ENCODE peak calls at places on chromosomes 11 and 22, in four cellular contexts. S is PC-3, A is fibroblast of villous mesenchyme, X is left ventricle myocardium inferior. L is an unnamed sample.

GRCh38 chr11:45180888-45181594 is 34.6 kb downstream of the PRDM11 start:
- DNase-seq in S (peak; percentile 52), A (peak; percentile 37), X (peak; percentile 64), L (no peak)

GRCh38 chr22:37631448-37632173 is 7.9 kb upstream of the SH3BP1 start:
- DNase-seq in S (no peak), A (no peak), X (no peak), L (no peak)

GRCh38 chr11:113106507-113106906 is 145.3 kb downstream of the NCAM1 start:
- DNase-seq in S (no peak), A (peak; percentile 82), X (no peak), L (peak; percentile 18)

GRCh38 chr11:12457030-12457600 is 79.7 kb downstream of the PARVA start:
- DNase-seq in S (no peak), A (no peak), X (no peak), L (no peak)

GRCh38 chr11:31141804-31142203 is 227.7 kb downstream of the DCDC1 start:
- DNase-seq in S (no peak), A (no peak), X (no peak), L (no peak)

GRCh38 chr22:47100019-47100418 is 337.6 kb downstream of the TBC1D22A start:
- DNase-seq in S (no peak), A (no peak), X (no peak), L (no peak)

GRCh38 chr11:48012051-48012391 is 31.7 kb downstream of the PTPRJ start:
- DNase-seq in S (no peak), A (no peak), X (no peak), L (no peak)

GRCh38 chr11:94046796-94047195 is 25.6 kb downstream of the HEPHL1 start:
- DNase-seq in S (peak; percentile 61), A (no peak), X (no peak), L (no peak)

GRCh38 chr11:1882265-1883238 is 9.1 kb downstream of the PRR33 start:
- DNase-seq in S (peak; percentile 77), A (peak; percentile 76), X (peak; percentile 88), L (no peak)

GRCh38 chr11:2687782-2688191 is 12.0 kb downstream of the KCNQ1OT1 start:
- DNase-seq in S (no peak), A (no peak), X (no peak), L (no peak)

GRCh38 chr11:117045196-117045595 is 53.0 kb downstream of the SIK3 start:
- DNase-seq in S (peak; percentile 49), A (peak; percentile 70), X (no peak), L (peak; percentile 48)

GRCh38 chr22:27416553-27417427 is 384.8 kb downstream of the MN1 start:
- DNase-seq in S (peak; percentile 60), A (peak; percentile 39), X (no peak), L (peak; percentile 50)

GRCh38 chr11:120194166-120194565 is 16.7 kb upstream of the OAF start:
- DNase-seq in S (no peak), A (no peak), X (no peak), L (no peak)

GRCh38 chr22:22710719-22711531 is 66.5 kb downstream of the GGTLC2 start:
- DNase-seq in S (peak; percentile 71), A (peak; percentile 44), X (peak; percentile 35), L (no peak)

GRCh38 chr22:22711532-22711913 is 67.1 kb downstream of the GGTLC2 start:
- DNase-seq in S (no peak), A (no peak), X (no peak), L (no peak)

GRCh38 chr22:22712666-22713365 is 68.4 kb downstream of the GGTLC2 start:
- DNase-seq in S (no peak), A (no peak), X (no peak), L (no peak)

GRCh38 chr22:22712092-22712658 is 67.8 kb downstream of the GGTLC2 start:
- DNase-seq in S (no peak), A (no peak), X (no peak), L (no peak)

GRCh38 chr22:22709719-22710445 is 65.5 kb downstream of the GGTLC2 start:
- DNase-seq in S (peak; percentile 18), A (no peak), X (no peak), L (no peak)
- TF ChIP-seq CTCF in S (peak; percentile 47), A (peak; percentile 37), X (no peak), L (peak; percentile 31)

GRCh38 chr11:121366038-121366437 is 73.5 kb downstream of the SC5D start:
- DNase-seq in S (no peak), A (no peak), X (no peak), L (no peak)

GRCh38 chr11:121369366-121369765 is 76.8 kb downstream of the SC5D start:
- DNase-seq in S (no peak), A (no peak), X (no peak), L (no peak)

GRCh38 chr11:121366970-121367369 is 74.4 kb downstream of the SC5D start:
- DNase-seq in S (no peak), A (peak; percentile 8), X (no peak), L (no peak)

GRCh38 chr11:121367434-121367833 is 74.9 kb downstream of the SC5D start:
- DNase-seq in S (no peak), A (peak; percentile 34), X (no peak), L (no peak)

GRCh38 chr11:121368504-121368903 is 75.9 kb downstream of the SC5D start:
- DNase-seq in S (no peak), A (no peak), X (no peak), L (no peak)
- H3K4me3 ChIP-seq in S (no peak overlapping the region), A (no peak overlapping the region), X (no peak overlapping the region), L (no peak overlapping the region)

GRCh38 chr11:78823588-78823987 is 248.9 kb upstream of the NARS2 start:
- DNase-seq in S (no peak), A (no peak), X (no peak), L (no peak)

GRCh38 chr11:78821371-78822306 is 247.0 kb upstream of the NARS2 start:
- DNase-seq in S (peak; percentile 95), A (peak; percentile 70), X (no peak), L (no peak)

GRCh38 chr11:78828582-78829520 is 254.2 kb upstream of the NARS2 start:
- DNase-seq in S (no peak), A (no peak), X (no peak), L (no peak)

GRCh38 chr11:78822931-78823423 is 248.3 kb upstream of the NARS2 start:
- DNase-seq in S (no peak), A (no peak), X (peak; percentile 25), L (no peak)

GRCh38 chr11:78825531-78825930 is 250.9 kb upstream of the NARS2 start:
- DNase-seq in S (no peak), A (no peak), X (no peak), L (no peak)
- TF ChIP-seq CTCF in S (no peak), A (no peak), X (no peak), L (no peak)

GRCh38 chr11:74522776-74523175 is 29.3 kb upstream of the LIPT2 start:
- DNase-seq in S (peak; percentile 82), A (no peak), X (no peak), L (no peak)
- H3K4me3 ChIP-seq in S (no peak overlapping the region), A (no peak overlapping the region), X (no peak overlapping the region), L (no peak overlapping the region)

L was measured in kidney epithelial cell.